ENCODE peak calls at places on chromosomes 6 and 20, in ten cellular contexts. W, C, V, T, N, M, E, U, H and G are unnamed samples. For H3K9me3, the result is how much of the 10 kb centered on the place peaks cover.

GRCh38 chr6:107972413-107973096 is 14.5 kb upstream of the SEC63 start:
- DNase-seq in W (no peak), C (no peak), V (no peak), T (no peak), N (no peak), M (no peak), E (no peak), U (no peak), H (no peak), G (no peak)

GRCh38 chr6:15384901-15385300 is 139.0 kb downstream of the JARID2 start:
- DNase-seq in W (no peak), C (no peak), V (no peak), T (no peak), N (no peak), M (no peak), E (no peak), U (no peak), H (no peak), G (no peak)

GRCh38 chr6:166957087-166957804 is 896 bp upstream of the RNASET2 start:
- DNase-seq in W (no peak), C (peak), V (peak), T (peak), N (no peak), M (peak), E (peak), U (peak), H (peak), G (peak)

GRCh38 chr6:46969206-46969605 is 47.5 kb upstream of the ADGRF5 start:
- DNase-seq in W (no peak), C (no peak), V (no peak), T (no peak), N (peak), M (no peak), E (no peak), U (no peak), H (no peak), G (no peak)

GRCh38 chr6:141033101-141033500 is 1099.6 kb upstream of the GJE1 start:
- DNase-seq in W (no peak), C (no peak), V (no peak), T (no peak), N (no peak), M (no peak), E (no peak), U (no peak), H (peak), G (no peak)

GRCh38 chr6:107743311-107743710 is 80.8 kb downstream of the SCML4 start:
- DNase-seq in W (no peak), C (no peak), V (no peak), T (no peak), N (no peak), M (no peak), E (no peak), U (no peak), H (no peak), G (no peak)

GRCh38 chr6:81759782-81760181 is 7.3 kb upstream of the TENT5A start:
- DNase-seq in W (no peak), C (no peak), V (no peak), T (no peak), N (peak), M (no peak), E (no peak), U (no peak), H (no peak), G (no peak)

GRCh38 chr6:133761706-133762105 is 127.2 kb upstream of the TCF21 start:
- DNase-seq in W (no peak), C (no peak), V (no peak), T (no peak), N (peak), M (no peak), E (no peak), U (no peak), H (peak), G (no peak)

GRCh38 chr20:50958733-50959542 is at the start of gene MOCS3:
- DNase-seq in W (peak), C (peak), V (peak), T (peak), N (peak), M (no peak), E (peak), U (peak), H (peak), G (peak)

GRCh38 chr20:33789109-33789857 is 21.9 kb upstream of the CHMP4B start:
- DNase-seq in W (no peak), C (no peak), V (no peak), T (no peak), N (peak), M (no peak), E (no peak), U (peak), H (peak), G (no peak)

DNA sequence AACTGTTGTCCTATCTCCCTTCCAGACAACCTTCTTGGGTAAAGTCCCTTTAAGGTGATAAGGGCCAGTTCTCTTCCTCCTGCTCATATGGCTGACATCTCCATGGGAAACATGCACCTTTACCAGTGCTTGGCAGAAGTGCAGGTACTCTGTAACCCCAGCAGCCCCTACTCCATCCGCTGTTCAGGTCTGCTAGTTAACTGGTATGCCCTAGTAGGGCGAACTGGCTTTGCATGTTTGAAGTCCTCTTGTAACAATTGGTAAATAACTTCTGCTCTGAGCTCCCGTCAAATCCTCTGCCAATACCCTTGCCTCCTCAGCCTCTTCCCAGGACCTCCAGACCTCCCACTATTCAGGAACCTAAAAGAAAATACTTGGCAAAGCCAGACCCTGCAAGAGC is 703.8 kb downstream of the MAFB start:
- DNase-seq in W (no peak), C (no peak), V (no peak), T (no peak), N (no peak), M (no peak), E (no peak), U (no peak), H (no peak), G (no peak)
- H3K9me3 ChIP-seq in W (under half), C (under half), V (under half), T (under half), N (under half), M (under half), E (under half), U (under half), H (under half), G (under half)

GRCh38 chr6:70060680-70061079 is 194.3 kb downstream of the COL19A1 start:
- DNase-seq in W (no peak), C (no peak), V (no peak), T (no peak), N (no peak), M (no peak), E (no peak), U (no peak), H (no peak), G (no peak)
- H3K9me3 ChIP-seq in W (under half), C (under half), V (under half), T (under half), N (under half), M (under half), E (under half), U (under half), H (under half), G (under half)

GRCh38 chr6:159572344-159573120 is 120.5 kb downstream of the SOD2 start:
- DNase-seq in W (no peak), C (no peak), V (no peak), T (peak), N (no peak), M (no peak), E (no peak), U (no peak), H (peak), G (no peak)
- H3K9me3 ChIP-seq in W (under half), C (under half), V (under half), T (under half), N (under half), M (under half), E (under half), U (under half), H (under half), G (under half)

GRCh38 chr6:27178860-27179259 is 68.6 kb upstream of the PRSS16 start:
- DNase-seq in W (no peak), C (no peak), V (no peak), T (peak), N (no peak), M (no peak), E (no peak), U (no peak), H (no peak), G (no peak)
- H3K9me3 ChIP-seq in W (under half), C (under half), V (under half), T (under half), N (under half), M (under half), E (under half), U (under half), H (under half), G (under half)

GRCh38 chr6:159435701-159436100 is 257.3 kb downstream of the SOD2 start:
- DNase-seq in W (no peak), C (no peak), V (no peak), T (no peak), N (no peak), M (no peak), E (no peak), U (no peak), H (no peak), G (no peak)

GRCh38 chr6:159434410-159434809 is 258.6 kb downstream of the SOD2 start:
- DNase-seq in W (no peak), C (no peak), V (no peak), T (no peak), N (no peak), M (no peak), E (no peak), U (no peak), H (no peak), G (no peak)

GRCh38 chr6:159440907-159441703 is 251.9 kb downstream of the SOD2 start:
- DNase-seq in W (no peak), C (no peak), V (no peak), T (no peak), N (peak), M (no peak), E (no peak), U (no peak), H (peak), G (no peak)

GRCh38 chr6:159441704-159441981 is 251.4 kb downstream of the SOD2 start:
- DNase-seq in W (no peak), C (no peak), V (no peak), T (no peak), N (no peak), M (no peak), E (no peak), U (no peak), H (no peak), G (no peak)

DNA sequence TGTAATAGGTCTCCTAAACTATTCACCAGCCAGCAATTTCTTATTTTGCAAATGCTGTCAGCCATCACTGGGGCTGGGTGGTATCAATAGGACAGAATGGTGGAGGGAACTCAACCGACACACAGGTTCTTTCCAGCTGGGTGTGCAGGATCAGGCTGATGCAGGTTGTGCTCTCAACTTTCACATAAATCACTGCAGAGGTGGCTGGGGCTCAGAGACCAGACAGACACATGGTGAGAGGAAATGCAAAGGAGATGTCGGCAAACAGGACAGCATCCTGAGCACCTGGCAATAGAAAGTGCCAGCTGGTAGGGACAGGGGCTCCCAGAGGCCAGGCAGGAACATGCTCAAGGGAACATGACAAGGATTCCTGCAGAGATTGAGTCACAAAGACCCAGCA is 254.9 kb downstream of the SOD2 start:
- DNase-seq in W (no peak), C (no peak), V (no peak), T (no peak), N (no peak), M (no peak), E (no peak), U (no peak), H (no peak), G (no peak)
- H3K9me3 ChIP-seq in W (under half), C (under half), V (under half), T (under half), N (under half), M (under half), E (under half), U (under half), H (under half), G (under half)